ENCODE peak calls at places on chromosomes 4 and X, in eight cellular contexts. T is activated naive CD4-positive, alpha-beta T cell treated with anti-CD3 and anti-CD28 coated beads, Interleukin-2, amount 10 ng/mL, durations not matched to agents 7 days and 5 days; X is CD8-positive, alpha-beta memory T cell; A is T-cell; J is GM13977; P is GM04503; E is NCI-H1105 treated with DMSO at 0.1 percent for 48 hours; V is dorsolateral prefrontal cortex. N is an unnamed sample.

GRCh38 chrX:78886550-78886949 is 58.6 kb upstream of the P2RY10 start:
- DNase-seq in T (no peak), X (no peak), A (no peak), J (peak), P (no peak), E (no peak), V (no peak), N (peak)

GRCh38 chr4:187965726-187966125 is 29.8 kb upstream of the ZFP42 start:
- DNase-seq in T (no peak), X (no peak), A (no peak), J (no peak), P (no peak), E (no peak), V (no peak), N (no peak)

GRCh38 chr4:25827373-25827772 is 35.4 kb downstream of the SEL1L3 start:
- DNase-seq in T (no peak), X (no peak), A (no peak), J (no peak), P (no peak), E (no peak), V (no peak), N (peak)

GRCh38 chr4:158129649-158130048 is 43.2 kb downstream of the GASK1B start:
- DNase-seq in T (no peak), X (no peak), A (no peak), J (no peak), P (no peak), E (no peak), V (no peak), N (no peak)

GRCh38 chr4:155234206-155234605 is 25.8 kb downstream of the NPY2R start:
- DNase-seq in T (no peak), X (no peak), A (no peak), J (no peak), P (no peak), E (no peak), V (no peak), N (no peak)

GRCh38 chrX:45527834-45528233 is 327.2 kb upstream of the DIPK2B start:
- DNase-seq in T (no peak), X (no peak), A (no peak), J (no peak), P (no peak), E (no peak), V (no peak), N (no peak)

GRCh38 chrX:13376857-13377441 is 57.1 kb upstream of the ATXN3L start:
- DNase-seq in T (no peak), X (no peak), A (no peak), J (peak), P (peak), E (peak), V (no peak), N (no peak)

GRCh38 chr4:163590609-163591264 is 96.2 kb downstream of the TMA16 start:
- DNase-seq in T (no peak), X (no peak), A (no peak), J (no peak), P (no peak), E (no peak), V (no peak), N (peak)

GRCh38 chr4:1809754-1810502 is 16.8 kb downstream of the FGFR3 start:
- DNase-seq in T (peak), X (peak), A (peak), J (peak), P (no peak), E (peak), V (peak), N (peak)

GRCh38 chr4:109079177-109079576 is 223.3 kb downstream of the COL25A1 start:
- DNase-seq in T (no peak), X (no peak), A (no peak), J (no peak), P (peak), E (no peak), V (no peak), N (no peak)

GRCh38 chr4:115229873-115230272 is 116.5 kb upstream of the NDST4 start:
- DNase-seq in T (no peak), X (no peak), A (no peak), J (no peak), P (no peak), E (no peak), V (no peak), N (no peak)

GRCh38 chr4:107213410-107213809 is 177.3 kb upstream of the DKK2 start:
- DNase-seq in T (no peak), X (no peak), A (no peak), J (no peak), P (peak), E (no peak), V (no peak), N (no peak)

GRCh38 chr4:118904935-118905334 is 16.3 kb downstream of the SYNPO2 start:
- DNase-seq in T (no peak), X (no peak), A (no peak), J (no peak), P (no peak), E (no peak), V (no peak), N (no peak)

GRCh38 chr4:101953949-101954348 is 163.4 kb downstream of the BANK1 start:
- DNase-seq in T (no peak), X (no peak), A (no peak), J (no peak), P (no peak), E (no peak), V (no peak), N (no peak)